ENCODE peak calls at places on chromosomes 7 and 10, in seven cellular contexts. G is ovary, J is body of pancreas, Q is uterus, P is suprapubic skin, B is sigmoid colon, X is A549. U is an unnamed sample.

GRCh38 chr10:34791228-34791627 is 23.9 kb downstream of the PARD3 start:
- DNase-seq in X (no peak), G (no peak), Q (no peak), J (no peak), B (no peak), P (no peak), U (no peak)

GRCh38 chr7:114977277-114977676 is 55.4 kb downstream of the MDFIC start:
- DNase-seq in G (no peak), B (no peak), X (no peak), P (no peak), Q (no peak), J (no peak), U (no peak)

GRCh38 chr7:28410628-28411578 is 1.4 kb upstream of the CREB5 start:
- DNase-seq in B (peak), P (peak), J (peak), G (peak), X (no peak), Q (peak), U (peak)

GRCh38 chr7:128920913-128921582 is 10.5 kb upstream of the KCP start:
- DNase-seq in X (no peak), P (peak), B (peak), J (no peak), Q (no peak), G (no peak), U (no peak)

GRCh38 chr7:76397409-76398183 is 11.9 kb downstream of the SSC4D start:
- DNase-seq in G (peak), Q (peak), B (peak), X (peak), P (peak), J (peak), U (peak)

GRCh38 chr7:85160223-85160622 is 26.6 kb downstream of the SEMA3D start:
- DNase-seq in X (no peak), P (no peak), J (no peak), G (no peak), Q (no peak), B (no peak), U (no peak)

GRCh38 chr10:74898201-74898976 is 72.0 kb downstream of the KAT6B start:
- DNase-seq in X (no peak), J (no peak), B (no peak), G (no peak), Q (no peak), P (no peak), U (no peak)

GRCh38 chr7:148664319-148664718 is 34.4 kb upstream of the CUL1 start:
- DNase-seq in X (no peak), P (no peak), G (no peak), B (no peak), Q (no peak), J (no peak), U (no peak)

GRCh38 chr7:91398341-91398740 is 134.1 kb downstream of the FZD1 start:
- DNase-seq in Q (no peak), B (no peak), J (no peak), P (no peak), G (no peak), X (no peak), U (no peak)

GRCh38 chr7:112556633-112557032 is 75.8 kb downstream of the LSMEM1 start:
- DNase-seq in G (no peak), Q (no peak), P (no peak), B (no peak), X (no peak), J (no peak), U (no peak)

GRCh38 chr10:116787893-116788665 is 45.7 kb upstream of the HSPA12A start:
- DNase-seq in G (peak), J (peak), B (peak), Q (peak), X (peak), P (peak), U (peak)

GRCh38 chr10:124742418-124743187 is 1.6 kb downstream of the FAM53B start:
- DNase-seq in B (peak), G (no peak), X (peak), J (no peak), Q (no peak), P (no peak), U (peak)

GRCh38 chr10:18713077-18713476 is 53.8 kb downstream of the ARL5B start:
- DNase-seq in Q (no peak), P (no peak), G (no peak), X (peak), J (no peak), B (no peak), U (no peak)

GRCh38 chr10:15244635-15245197 is 76.2 kb upstream of the NMT2 start:
- DNase-seq in B (no peak), X (no peak), J (no peak), Q (no peak), P (peak), G (no peak), U (no peak)

GRCh38 chr10:15245530-15245929 is 77.0 kb upstream of the NMT2 start:
- DNase-seq in J (peak), B (no peak), G (no peak), Q (no peak), P (peak), X (no peak), U (peak)
- TF ChIP-seq CTCF in J (no peak), B (no peak), G (no peak), Q (no peak), P (no peak), X (peak), U (no peak)

DNA sequence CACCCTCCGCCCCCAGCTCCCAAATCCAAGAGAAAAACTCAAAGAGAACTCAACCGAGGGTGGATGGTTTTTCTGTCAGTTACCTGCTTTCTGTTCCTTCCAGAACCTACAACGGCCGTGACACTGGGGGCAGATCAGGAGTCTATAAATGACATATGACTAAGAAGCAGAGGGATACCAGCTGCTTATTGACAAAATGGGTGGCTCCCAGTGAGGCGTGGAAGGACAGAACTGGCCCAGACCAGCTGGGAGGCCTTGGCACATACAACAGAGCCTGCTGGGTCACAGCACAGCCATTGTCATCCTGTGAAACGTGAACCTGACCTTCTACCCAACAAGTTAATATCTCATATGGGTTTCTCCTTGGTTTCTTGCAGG is 84.3 kb upstream of the ADRB1 start:
- DNase-seq in J (no peak), Q (no peak), P (no peak), X (no peak), G (no peak), B (no peak), U (peak)
- TF ChIP-seq POLR2A in J (no peak), Q (no peak), P (no peak), X (no peak), G (no peak), B (no peak), U (no peak)

GRCh38 chr7:89621925-89622641 is 532.2 kb upstream of the STEAP1 start:
- DNase-seq in G (no peak), Q (no peak), B (no peak), X (no peak), P (no peak), J (no peak), U (no peak)

GRCh38 chr7:89618269-89618668 is 536.0 kb upstream of the STEAP1 start:
- DNase-seq in J (no peak), X (no peak), P (no peak), G (no peak), Q (no peak), B (no peak), U (no peak)

DNA sequence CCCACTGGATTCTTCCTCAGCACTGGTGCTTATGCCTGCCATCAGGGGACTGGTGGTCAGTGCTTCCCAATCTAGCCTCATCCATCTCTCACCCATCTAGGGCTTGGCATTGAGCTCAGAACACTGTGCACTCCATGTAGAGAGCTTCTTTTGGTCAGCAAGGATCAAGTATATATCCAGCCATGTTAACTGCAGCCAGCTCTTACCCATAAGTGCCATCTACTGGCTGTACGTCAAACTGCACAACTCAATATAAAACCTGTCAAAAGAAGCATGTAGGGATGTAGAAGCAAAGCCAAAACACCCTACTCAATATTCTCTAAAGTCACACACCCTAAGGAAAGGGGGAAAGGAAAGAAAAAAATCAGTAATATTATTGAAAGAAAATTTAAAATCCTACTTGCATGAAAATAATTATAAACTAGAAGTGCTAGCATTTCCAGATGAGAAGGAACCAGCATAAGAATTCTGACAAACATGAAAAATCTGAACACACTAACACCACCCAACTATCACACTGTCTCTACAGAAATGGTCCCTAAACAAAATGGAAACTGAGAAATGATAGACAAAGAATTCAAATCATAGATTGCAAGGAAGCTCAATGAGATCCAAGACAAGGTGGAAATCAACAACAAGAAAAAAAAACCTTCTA is 531.1 kb upstream of the STEAP1 start:
- DNase-seq in B (no peak), Q (no peak), J (peak), X (peak), P (no peak), G (no peak), U (no peak)
- TF ChIP-seq CTCF in B (peak), Q (peak), J (peak), X (peak), P (peak), G (peak), U (peak)

DNA sequence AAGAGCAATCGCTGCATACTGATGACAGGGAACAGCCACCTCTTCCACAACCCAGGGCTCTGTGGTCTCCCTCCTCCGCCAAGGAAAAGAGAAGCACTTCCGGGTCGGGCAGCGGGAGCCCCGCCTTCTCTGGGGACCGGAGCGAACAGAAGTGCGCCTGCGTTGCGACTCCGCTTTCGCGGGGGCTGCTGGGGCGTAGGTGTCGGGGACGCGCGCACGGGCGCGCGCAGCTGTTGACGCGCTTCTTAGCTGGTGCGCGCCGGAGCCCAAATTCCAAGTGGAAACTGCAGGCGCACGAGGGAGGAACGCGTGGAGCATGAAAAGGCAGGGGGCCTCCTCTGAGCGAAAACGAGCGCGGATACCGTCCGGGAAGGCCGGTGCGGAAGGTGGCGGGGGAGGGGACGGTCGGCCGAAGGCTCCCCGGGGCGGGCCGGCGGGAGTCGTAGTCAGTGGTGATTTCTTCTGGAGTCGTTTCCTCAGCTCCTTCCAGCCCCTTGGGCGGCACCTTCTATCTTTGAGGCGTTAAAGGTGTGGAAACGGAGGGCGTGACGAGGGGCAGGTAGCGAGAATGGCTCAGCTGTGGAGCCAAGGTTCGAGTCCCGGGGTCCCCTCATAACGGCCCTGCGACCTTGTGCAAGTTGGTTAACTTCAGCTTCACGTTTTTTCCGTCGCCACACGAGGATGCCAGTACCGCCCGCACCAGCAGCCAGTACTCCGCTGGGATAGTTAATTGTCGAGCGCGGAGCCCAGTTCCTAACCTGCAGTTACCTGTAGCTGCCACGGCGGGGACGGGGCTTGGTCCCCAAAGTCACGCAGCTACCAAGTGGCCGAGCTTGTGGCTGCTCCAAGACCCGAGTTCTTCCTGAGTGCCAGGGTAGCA is at the start of the genes COX15 and CUTC:
- DNase-seq in P (peak), Q (peak), J (peak), X (peak), B (peak), G (peak), U (peak)
- TF ChIP-seq POLR2A in P (no peak), Q (peak), J (peak), X (peak), B (peak), G (peak), U (peak)

GRCh38 chr10:130935051-130935450 is 376.5 kb downstream of the TCERG1L start:
- DNase-seq in P (no peak), X (no peak), G (peak), J (peak), Q (no peak), B (no peak), U (no peak)
- TF ChIP-seq CTCF in P (no peak), X (no peak), G (peak), J (no peak), Q (no peak), B (no peak), U (no peak)

GRCh38 chr7:130923930-130924329 is 189.9 kb upstream of the KLF14 start:
- DNase-seq in B (no peak), G (no peak), Q (no peak), X (no peak), P (no peak), J (no peak), U (no peak)

GRCh38 chr7:130921391-130922180 is 187.6 kb upstream of the KLF14 start:
- DNase-seq in J (peak), P (no peak), G (peak), B (peak), Q (no peak), X (no peak), U (peak)

GRCh38 chr7:130925136-130925794 is 191.3 kb upstream of the KLF14 start:
- DNase-seq in Q (no peak), P (no peak), X (no peak), J (no peak), G (no peak), B (no peak), U (peak)

GRCh38 chr7:130920122-130920521 is 186.1 kb upstream of the KLF14 start:
- DNase-seq in P (no peak), X (no peak), B (no peak), J (no peak), Q (no peak), G (no peak), U (no peak)

DNA sequence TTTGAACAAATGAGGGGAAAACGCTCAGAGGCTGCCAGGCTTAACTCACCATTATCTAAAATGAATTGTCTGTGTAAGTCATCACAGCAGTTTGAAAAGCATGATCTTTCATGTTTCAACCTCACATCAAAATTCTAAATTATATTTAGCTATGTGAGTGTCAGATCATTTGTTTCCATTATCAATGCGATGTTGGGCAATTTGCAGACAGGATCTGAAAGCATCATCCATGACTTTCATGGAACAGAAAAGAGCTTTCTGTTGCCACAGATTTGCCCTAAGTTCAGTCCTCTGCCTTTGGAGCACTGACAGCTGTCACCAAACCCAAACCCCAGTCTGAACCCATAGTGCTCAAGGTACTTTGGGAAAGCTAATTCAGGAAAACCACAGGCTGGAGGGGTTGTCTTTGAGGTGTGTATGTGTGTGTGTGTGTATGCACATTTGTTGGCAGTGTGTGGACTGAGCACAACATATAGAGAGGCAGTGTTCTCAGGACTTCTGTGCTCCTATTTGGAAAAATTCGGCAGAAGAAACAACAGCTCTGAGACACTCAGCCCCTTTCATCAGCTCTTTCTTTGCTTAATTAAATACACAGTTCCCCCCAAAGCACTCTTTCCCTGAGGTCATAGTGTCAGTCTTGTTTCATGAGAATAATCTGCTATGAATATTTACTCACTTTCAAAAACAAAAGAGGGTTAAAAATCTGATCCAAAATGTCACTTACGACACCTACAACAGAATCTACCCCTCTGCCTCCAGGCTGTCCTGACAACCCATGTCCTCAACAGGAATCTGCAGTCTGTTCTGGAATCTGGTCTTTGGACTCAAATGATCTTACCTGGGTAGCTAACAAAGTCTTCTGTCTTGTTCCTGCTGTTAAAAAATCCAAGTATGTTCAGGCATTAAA is 188.5 kb upstream of the KLF14 start:
- DNase-seq in P (no peak), G (no peak), J (no peak), X (no peak), B (no peak), Q (no peak), U (no peak)
- TF ChIP-seq POLR2A in P (no peak), G (no peak), J (no peak), X (no peak), B (no peak), Q (no peak), U (no peak)

DNA sequence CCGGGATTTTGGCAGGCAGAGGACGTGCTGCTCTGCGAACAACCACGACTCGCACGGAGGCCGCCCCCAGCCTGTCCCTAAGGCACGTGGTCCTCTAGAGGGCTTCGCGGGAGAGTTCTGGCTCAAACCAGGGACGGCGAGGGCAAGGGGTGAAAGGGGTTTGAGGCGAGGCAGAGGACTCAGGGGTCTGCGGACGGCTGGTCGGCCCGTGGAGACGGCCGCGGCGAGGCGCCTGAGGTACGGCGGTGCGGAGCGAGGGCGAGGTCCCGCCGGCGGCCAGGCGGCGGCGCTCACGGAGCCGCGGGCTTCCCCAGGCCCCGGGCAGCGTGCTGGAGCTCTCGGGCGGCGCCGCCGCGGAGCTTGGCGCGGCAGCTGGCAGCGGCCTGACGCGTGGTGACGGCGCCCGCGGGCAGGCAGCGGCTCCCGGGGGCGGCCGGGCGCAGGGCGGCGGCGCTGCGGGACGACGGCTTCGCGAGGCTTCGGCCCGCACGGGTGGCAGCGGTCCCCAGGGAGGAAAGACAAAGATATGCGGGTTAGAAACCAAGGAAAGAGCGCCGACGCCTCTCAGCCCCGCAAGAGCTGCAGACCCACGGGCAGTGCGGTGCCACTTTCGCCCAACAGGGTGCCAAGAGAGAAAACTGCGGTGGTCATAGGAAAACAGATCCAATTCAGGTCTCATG is 44.8 kb downstream of the ZNF800 start:
- DNase-seq in Q (peak), G (peak), J (peak), B (peak), P (peak), X (peak), U (peak)
- TF ChIP-seq CTCF in Q (peak), G (peak), J (peak), B (no peak), P (peak), X (peak), U (no peak)

GRCh38 chr7:100157334-100158228 is 942 bp downstream of the TRAPPC14 start:
- DNase-seq in Q (peak), B (peak), P (no peak), G (peak), X (no peak), J (peak), U (no peak)

GRCh38 chr7:100157069-100157333 is 1.5 kb downstream of the TRAPPC14 start:
- DNase-seq in X (no peak), J (no peak), G (no peak), P (no peak), Q (no peak), B (no peak), U (no peak)

GRCh38 chr7:100160067-100160466 is 1.5 kb upstream of the TRAPPC14 start:
- DNase-seq in B (no peak), P (no peak), Q (no peak), G (no peak), X (no peak), J (no peak), U (no peak)

GRCh38 chr7:100159099-100159623 is 638 bp upstream of the TRAPPC14 start:
- DNase-seq in P (no peak), B (no peak), J (no peak), X (no peak), G (no peak), Q (no peak), U (no peak)

GRCh38 chr7:100158229-100159098 is at the start of gene TRAPPC14:
- DNase-seq in P (peak), G (peak), J (peak), Q (peak), B (peak), X (peak), U (peak)
- TF ChIP-seq POLR2A in P (no peak), G (peak), J (peak), Q (peak), B (peak), X (peak), U (peak)

DNA sequence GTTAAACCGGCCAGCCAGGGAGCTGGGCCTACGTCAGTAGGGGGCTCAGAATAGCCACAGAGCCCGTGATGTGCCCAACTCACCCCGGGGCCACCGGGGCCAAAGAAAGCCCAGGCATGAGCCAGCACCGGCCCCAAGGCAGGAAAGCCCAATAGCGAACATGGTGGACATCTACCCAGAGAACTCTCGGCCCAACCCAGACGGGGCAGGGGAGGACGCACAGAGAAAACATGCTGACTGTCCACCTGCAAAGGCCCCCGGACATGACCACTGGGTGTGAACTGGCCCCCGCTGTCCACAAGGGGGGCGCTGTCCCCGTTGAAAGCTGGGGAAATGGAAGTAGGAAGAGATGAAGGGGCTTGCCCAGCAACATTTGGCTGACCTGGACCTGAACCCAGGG is 169.2 kb downstream of the PRKAG2 start:
- DNase-seq in J (no peak), X (no peak), B (no peak), Q (no peak), P (no peak), G (no peak), U (no peak)
- TF ChIP-seq CTCF in J (no peak), X (no peak), B (no peak), Q (no peak), P (no peak), G (no peak), U (no peak)